ENCODE peak calls at places on chromosome 12, in four cellular contexts. P is GM12865, N is nucleus accumbens, K is NCI-H1417. V is an unnamed sample.

GRCh38 chr12:57213763-57214397 is 2.7 kb upstream of the NXPH4 start:
- DNase-seq in P (no peak), N (no peak), K (peak), V (no peak)

GRCh38 chr12:3046441-3047200 is 30.6 kb upstream of the TSPAN9 start:
- DNase-seq in P (no peak), N (no peak), K (no peak), V (no peak)

GRCh38 chr12:52327086-52327829 is 6.1 kb upstream of the KRT83 start:
- DNase-seq in P (peak), N (no peak), K (peak), V (peak)

GRCh38 chr12:87930033-87930432 is 99.2 kb downstream of the C12orf50 start:
- DNase-seq in P (no peak), N (no peak), K (no peak), V (peak)

GRCh38 chr12:18716236-18716635 is 21.6 kb downstream of the PLCZ1 start:
- DNase-seq in P (no peak), N (no peak), K (no peak), V (no peak)

GRCh38 chr12:68481181-68481941 is 129.3 kb upstream of the RAP1B start:
- DNase-seq in P (peak), N (no peak), K (no peak), V (peak)

GRCh38 chr12:110548678-110549077 is 34.4 kb downstream of the PPTC7 start:
- DNase-seq in P (no peak), N (no peak), K (no peak), V (no peak)

GRCh38 chr12:132630672-132631071 is 12.1 kb downstream of the P2RX2 start:
- DNase-seq in P (no peak), N (no peak), K (no peak), V (no peak)

GRCh38 chr12:47218191-47218654 is 138.5 kb upstream of the AMIGO2 start:
- DNase-seq in P (peak), N (no peak), K (no peak), V (no peak)

GRCh38 chr12:46459111-46459510 is 86.5 kb upstream of the SLC38A2 start:
- DNase-seq in P (no peak), N (no peak), K (no peak), V (no peak)

GRCh38 chr12:113591480-113591971 is 119.9 kb upstream of the LHX5 start:
- DNase-seq in P (peak), N (no peak), K (peak), V (peak)

GRCh38 chr12:33012226-33012625 is 115.6 kb upstream of the PKP2 start:
- DNase-seq in P (no peak), N (no peak), K (no peak), V (no peak)

GRCh38 chr12:14629832-14630688 is 62.4 kb upstream of the PLBD1 start:
- DNase-seq in P (peak), N (no peak), K (peak), V (peak)

GRCh38 chr12:94545937-94546771 is 86.5 kb upstream of the CEP83 start:
- DNase-seq in P (peak), N (no peak), K (peak), V (peak)

GRCh38 chr12:75444444-75445136 is 36.0 kb upstream of the GLIPR1 start:
- DNase-seq in P (no peak), N (no peak), K (no peak), V (no peak)

GRCh38 chr12:22656835-22657234 is 31.9 kb downstream of the ETNK1 start:
- DNase-seq in P (no peak), N (no peak), K (peak), V (no peak)

GRCh38 chr12:40093512-40093911 is 12.4 kb downstream of the SLC2A13 start:
- DNase-seq in P (no peak), N (no peak), K (no peak), V (no peak)

GRCh38 chr12:103505371-103506236 is 9.8 kb upstream of the C12orf42 start:
- DNase-seq in P (peak), N (no peak), K (no peak), V (no peak)

GRCh38 chr12:108586306-108586705 is 11.6 kb downstream of the TMEM119 start:
- DNase-seq in P (no peak), N (no peak), K (no peak), V (no peak)

GRCh38 chr12:121455766-121456420 is 56.0 kb downstream of the RNF34 start:
- DNase-seq in P (no peak), N (no peak), K (no peak), V (no peak)

GRCh38 chr12:82554529-82554928 is 132.2 kb upstream of the TMTC2 start:
- DNase-seq in P (peak), N (no peak), K (no peak), V (no peak)

GRCh38 chr12:63821781-63822251 is 22.7 kb upstream of the SRGAP1 start:
- DNase-seq in P (no peak), N (no peak), K (no peak), V (no peak)

GRCh38 chr12:129101404-129101803 is 248.1 kb downstream of the GLT1D1 start:
- DNase-seq in P (no peak), N (no peak), K (peak), V (no peak)

GRCh38 chr12:130879781-130880389 is 8.0 kb downstream of the RAN start:
- DNase-seq in P (peak), N (no peak), K (no peak), V (no peak)

GRCh38 chr12:55696796-55697462 is 10.8 kb downstream of the ITGA7 start:
- DNase-seq in P (no peak), N (no peak), K (no peak), V (no peak)

GRCh38 chr12:111434680-111435338 is 29.1 kb downstream of the SH2B3 start:
- DNase-seq in P (peak), N (no peak), K (peak), V (peak)

GRCh38 chr12:112978163-112979081 is at the start of gene OAS2:
- DNase-seq in P (peak), N (no peak), K (no peak), V (peak)

GRCh38 chr12:85626031-85626781 is 210.0 kb downstream of the RASSF9 start:
- DNase-seq in P (no peak), N (no peak), K (no peak), V (peak)

GRCh38 chr12:107415834-107416233 is 269.8 kb upstream of the PWP1 start:
- DNase-seq in P (no peak), N (no peak), K (no peak), V (no peak)

GRCh38 chr12:7319934-7320333 is 16.1 kb downstream of the ACSM4 start:
- DNase-seq in P (no peak), N (no peak), K (no peak), V (no peak)

GRCh38 chr12:98771811-98772752 is 127.0 kb downstream of the APAF1 start:
- DNase-seq in P (no peak), N (no peak), K (no peak), V (no peak)

GRCh38 chr12:106985479-106985878 is 1.5 kb downstream of the MTERF2 start:
- DNase-seq in P (no peak), N (no peak), K (no peak), V (no peak)

GRCh38 chr12:115709410-115710065 is 568.0 kb downstream of the MED13L start:
- DNase-seq in P (no peak), N (no peak), K (no peak), V (no peak)

GRCh38 chr12:20631711-20632110 is 63.4 kb upstream of the SLCO1C1 start:
- DNase-seq in P (no peak), N (no peak), K (no peak), V (no peak)

GRCh38 chr12:104877107-104877705 is 80.9 kb downstream of the SLC41A2 start:
- DNase-seq in P (peak), N (no peak), K (peak), V (peak)

GRCh38 chr12:1171657-1172056 is 180.6 kb downstream of the ERC1 start:
- DNase-seq in P (no peak), N (no peak), K (peak), V (no peak)

GRCh38 chr12:97560766-97561165 is 98.2 kb downstream of the RMST start:
- DNase-seq in P (no peak), N (no peak), K (peak), V (no peak)

V was measured in MV-4-11.